ENCODE peak calls at places on chromosomes 1 and 21, in six cellular contexts. T, M, K, W, G and Y are unnamed samples. For H3K4me1, the result is how much of the 10 kb centered on the place peaks cover.

GRCh38 chr21:45080639-45081414 is 6.4 kb downstream of the ADARB1 start:
- DNase-seq in T (no peak), M (peak), K (peak), W (no peak), G (no peak), Y (no peak)

GRCh38 chr1:26225033-26225831 is 8.8 kb upstream of the CEP85 start:
- DNase-seq in T (peak), M (no peak), K (peak), W (no peak), G (peak), Y (peak)

GRCh38 chr21:15275615-15276228 is 210.9 kb upstream of the NRIP1 start:
- DNase-seq in T (no peak), M (no peak), K (no peak), W (no peak), G (no peak), Y (no peak)

GRCh38 chr1:201883786-201884185 is 4.9 kb upstream of the SHISA4 start:
- DNase-seq in T (no peak), M (peak), K (peak), W (no peak), G (peak), Y (no peak)

GRCh38 chr1:67732750-67733151 is 47.8 kb downstream of the GADD45A start:
- DNase-seq in T (no peak), M (peak), K (peak), W (no peak), G (no peak), Y (no peak)

GRCh38 chr1:31875636-31876236 is 59.9 kb upstream of the SPOCD1 start:
- DNase-seq in T (no peak), M (no peak), K (no peak), W (no peak), G (no peak), Y (no peak)

GRCh38 chr1:84086189-84086588 is 57.9 kb upstream of the PRKACB start:
- DNase-seq in T (peak), M (no peak), K (no peak), W (no peak), G (peak), Y (no peak)

GRCh38 chr21:43893536-43894205 is 28.6 kb downstream of the AGPAT3 start:
- DNase-seq in T (no peak), M (no peak), K (no peak), W (no peak), G (no peak), Y (no peak)

GRCh38 chr1:72009756-72010441 is 272.4 kb downstream of the NEGR1 start:
- DNase-seq in T (no peak), M (no peak), K (peak), W (no peak), G (no peak), Y (no peak)

GRCh38 chr1:12168451-12169160 is 1.8 kb downstream of the TNFRSF1B start:
- DNase-seq in T (no peak), M (no peak), K (no peak), W (no peak), G (no peak), Y (no peak)

GRCh38 chr1:74641876-74642275 is 31.7 kb downstream of the ERICH3 start:
- DNase-seq in T (no peak), M (no peak), K (no peak), W (no peak), G (no peak), Y (no peak)

GRCh38 chr1:117655220-117655577 is 49.4 kb downstream of the TENT5C start:
- DNase-seq in T (no peak), M (peak), K (no peak), W (no peak), G (peak), Y (no peak)

GRCh38 chr1:33455537-33456301 is 16.7 kb upstream of the ZSCAN20 start:
- DNase-seq in T (peak), M (peak), K (peak), W (no peak), G (peak), Y (peak)

GRCh38 chr1:90919900-90920299 is 101.9 kb downstream of the ZNF644 start:
- DNase-seq in T (no peak), M (peak), K (no peak), W (no peak), G (no peak), Y (no peak)

GRCh38 chr1:209116705-209117104 is 466.8 kb upstream of the CAMK1G start:
- DNase-seq in T (no peak), M (no peak), K (no peak), W (no peak), G (no peak), Y (no peak)

GRCh38 chr21:44755227-44755626 is 43.9 kb upstream of the TSPEAR start:
- DNase-seq in T (no peak), M (no peak), K (peak), W (no peak), G (no peak), Y (no peak)

GRCh38 chr1:84225636-84226035 is 75.9 kb upstream of the SAMD13 start:
- DNase-seq in T (no peak), M (no peak), K (peak), W (no peak), G (no peak), Y (no peak)

GRCh38 chr1:184650177-184650866 is 104.3 kb downstream of the EDEM3 start:
- DNase-seq in T (no peak), M (no peak), K (no peak), W (no peak), G (no peak), Y (no peak)

GRCh38 chr1:176205322-176205914 is 1.7 kb downstream of the COP1 start:
- DNase-seq in T (no peak), M (peak), K (peak), W (no peak), G (no peak), Y (no peak)

GRCh38 chr1:50610563-50610962 is 187.3 kb upstream of the DMRTA2 start:
- DNase-seq in T (no peak), M (no peak), K (no peak), W (no peak), G (no peak), Y (no peak)

GRCh38 chr1:59670662-59671061 is 144.1 kb upstream of the HOOK1 start:
- DNase-seq in T (no peak), M (no peak), K (no peak), W (no peak), G (no peak), Y (no peak)

GRCh38 chr1:9224664-9225410 is 9.7 kb upstream of the H6PD start:
- DNase-seq in T (no peak), M (no peak), K (no peak), W (no peak), G (no peak), Y (no peak)

GRCh38 chr1:230966358-230966873 is 12.2 kb downstream of the TTC13 start:
- DNase-seq in T (no peak), M (no peak), K (no peak), W (no peak), G (no peak), Y (no peak)

GRCh38 chr1:234987415-234988159 is 141.1 kb downstream of the TOMM20 start:
- DNase-seq in T (no peak), M (peak), K (peak), W (peak), G (peak), Y (no peak)

GRCh38 chr1:243251544-243251943 is 3.5 kb downstream of the CEP170 start:
- DNase-seq in T (no peak), M (no peak), K (no peak), W (no peak), G (no peak), Y (no peak)

GRCh38 chr1:11615109-11615508 is 39.1 kb downstream of the FBXO2 start:
- DNase-seq in T (no peak), M (no peak), K (no peak), W (no peak), G (no peak), Y (no peak)

GRCh38 chr1:92191726-92192125 is 26.0 kb upstream of the C1orf146 start:
- DNase-seq in T (no peak), M (no peak), K (no peak), W (no peak), G (no peak), Y (no peak)

GRCh38 chr1:54125671-54126070 is 27.1 kb downstream of the CDCP2 start:
- DNase-seq in T (no peak), M (peak), K (peak), W (no peak), G (peak), Y (no peak)

GRCh38 chr1:185317886-185318310 is 855 bp upstream of the IVNS1ABP start:
- DNase-seq in T (no peak), M (no peak), K (no peak), W (no peak), G (peak), Y (peak)

GRCh38 chr1:227731241-227731677 is 3.8 kb downstream of the JMJD4 start:
- DNase-seq in T (no peak), M (no peak), K (no peak), W (no peak), G (peak), Y (no peak)

GRCh38 chr1:189619682-189620332 is 857.9 kb downstream of the BRINP3 start:
- DNase-seq in T (no peak), M (peak), K (peak), W (no peak), G (no peak), Y (no peak)

GRCh38 chr1:64055310-64055709 is 148.1 kb upstream of the UBE2U start:
- DNase-seq in T (no peak), M (no peak), K (no peak), W (no peak), G (no peak), Y (no peak)

GRCh38 chr1:218967254-218967653 is 206.4 kb upstream of the LYPLAL1 start:
- DNase-seq in T (no peak), M (no peak), K (no peak), W (no peak), G (no peak), Y (no peak)

DNA sequence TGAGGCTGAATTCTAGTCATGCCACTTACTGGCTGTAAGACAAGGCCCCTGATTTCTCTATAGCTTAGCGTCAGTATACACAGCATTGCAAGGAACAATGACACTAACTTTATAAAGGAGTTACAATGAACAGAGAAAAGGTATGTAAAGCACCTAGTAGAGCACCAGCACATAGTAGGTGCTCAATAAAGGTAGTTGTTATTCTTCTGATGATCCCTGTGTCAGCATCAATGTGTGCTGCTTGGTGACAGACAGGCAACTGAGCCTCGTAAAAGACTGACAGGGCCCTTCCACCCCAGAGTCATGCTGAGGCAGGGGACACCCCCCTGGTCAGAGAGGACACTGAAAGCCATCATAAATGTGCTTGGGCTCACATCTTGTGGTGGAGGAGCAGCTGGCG is 43.3 kb downstream of the GRHL3 start:
- DNase-seq in T (no peak), M (no peak), K (no peak), W (no peak), G (no peak), Y (no peak)
- H3K4me1 ChIP-seq in T (under half), M (under half), K (under half), W (under half), G (under half), Y (under half)

DNA sequence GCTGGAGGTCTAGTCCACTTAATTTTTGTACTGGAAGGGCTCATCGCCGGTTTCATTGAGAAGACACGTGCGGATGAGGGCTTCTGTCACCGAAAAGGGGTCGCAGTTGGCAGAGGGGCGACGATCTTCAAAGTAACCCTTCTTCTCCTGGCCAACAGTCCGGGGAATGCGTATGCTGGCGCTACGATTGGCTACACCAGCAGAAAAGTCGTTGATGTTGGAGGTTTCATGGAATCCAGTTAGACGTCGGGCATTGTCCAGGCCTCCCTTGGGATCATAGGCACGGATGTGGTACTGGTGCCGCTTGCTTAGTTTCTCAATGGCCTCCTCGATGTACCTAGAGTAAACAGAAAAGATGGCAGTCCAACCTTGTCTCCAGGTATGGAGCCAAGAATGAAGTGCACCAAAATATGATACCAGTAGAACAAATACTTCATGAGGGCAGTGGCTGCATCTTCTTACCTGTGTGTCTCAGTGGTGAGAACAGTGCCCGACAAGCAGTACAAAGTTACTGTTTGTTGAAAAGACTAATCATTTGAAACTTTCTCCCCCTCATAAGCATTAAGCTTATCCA is 7.1 kb downstream of the GLUL start:
- DNase-seq in T (no peak), M (no peak), K (no peak), W (no peak), G (no peak), Y (no peak)
- H3K4me1 ChIP-seq in T (under half), M (under half), K (under half), W (under half), G (under half), Y (under half)

GRCh38 chr1:40382110-40382464 is 8.6 kb downstream of the SMAP2 start:
- DNase-seq in T (no peak), M (no peak), K (no peak), W (no peak), G (no peak), Y (no peak)
- H3K4me1 ChIP-seq in T (half or more), M (under half), K (under half), W (under half), G (half or more), Y (half or more)

GRCh38 chr1:14328687-14329086 is 269.8 kb upstream of the KAZN start:
- DNase-seq in T (no peak), M (no peak), K (no peak), W (no peak), G (no peak), Y (no peak)
- H3K4me1 ChIP-seq in T (under half), M (under half), K (under half), W (under half), G (under half), Y (under half)

GRCh38 chr1:113934006-113934405 is 4.9 kb downstream of the HIPK1 start:
- DNase-seq in T (no peak), M (no peak), K (no peak), W (no peak), G (no peak), Y (no peak)
- H3K4me1 ChIP-seq in T (half or more), M (under half), K (under half), W (under half), G (half or more), Y (half or more)

DNA sequence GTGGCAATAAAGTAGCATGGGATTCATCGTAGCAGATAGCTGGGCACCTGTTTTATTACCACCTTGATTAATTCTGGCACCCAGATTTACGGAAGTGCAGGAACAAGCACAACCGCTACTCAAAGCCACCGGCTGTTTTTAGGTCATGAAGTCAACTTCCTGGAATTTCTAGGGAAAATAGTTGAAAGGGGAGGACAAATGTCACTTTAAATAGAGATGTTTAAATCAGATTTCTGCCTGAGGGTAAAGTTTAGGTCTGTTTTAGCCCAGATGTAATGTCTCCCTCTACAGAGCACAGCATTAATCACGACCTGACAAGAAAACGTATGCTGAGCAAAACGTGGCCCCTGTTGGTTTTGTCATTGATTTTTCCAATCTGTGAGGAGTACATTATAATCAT is 8.0 kb downstream of the ADGRL2 start:
- DNase-seq in T (no peak), M (no peak), K (no peak), W (no peak), G (peak), Y (no peak)
- H3K4me1 ChIP-seq in T (under half), M (under half), K (under half), W (under half), G (under half), Y (under half)

GRCh38 chr1:55200667-55201066 is 14.5 kb downstream of the USP24 start:
- DNase-seq in T (no peak), M (no peak), K (no peak), W (no peak), G (no peak), Y (no peak)

GRCh38 chr1:55206210-55206609 is 9.0 kb downstream of the USP24 start:
- DNase-seq in T (no peak), M (no peak), K (no peak), W (no peak), G (no peak), Y (no peak)

GRCh38 chr1:55204997-55205396 is 10.2 kb downstream of the USP24 start:
- DNase-seq in T (no peak), M (no peak), K (peak), W (no peak), G (no peak), Y (no peak)

GRCh38 chr1:55198044-55198443 is 17.1 kb downstream of the USP24 start:
- DNase-seq in T (no peak), M (no peak), K (no peak), W (no peak), G (no peak), Y (no peak)

GRCh38 chr1:55203064-55203463 is 12.1 kb downstream of the USP24 start:
- DNase-seq in T (no peak), M (no peak), K (no peak), W (no peak), G (no peak), Y (no peak)
- H3K4me1 ChIP-seq in T (under half), M (under half), K (under half), W (under half), G (under half), Y (half or more)

GRCh38 chr1:239987103-239987745 is 104.5 kb upstream of the FMN2 start:
- DNase-seq in T (no peak), M (peak), K (peak), W (no peak), G (peak), Y (no peak)
- H3K4me1 ChIP-seq in T (under half), M (under half), K (under half), W (under half), G (under half), Y (under half)

DNA sequence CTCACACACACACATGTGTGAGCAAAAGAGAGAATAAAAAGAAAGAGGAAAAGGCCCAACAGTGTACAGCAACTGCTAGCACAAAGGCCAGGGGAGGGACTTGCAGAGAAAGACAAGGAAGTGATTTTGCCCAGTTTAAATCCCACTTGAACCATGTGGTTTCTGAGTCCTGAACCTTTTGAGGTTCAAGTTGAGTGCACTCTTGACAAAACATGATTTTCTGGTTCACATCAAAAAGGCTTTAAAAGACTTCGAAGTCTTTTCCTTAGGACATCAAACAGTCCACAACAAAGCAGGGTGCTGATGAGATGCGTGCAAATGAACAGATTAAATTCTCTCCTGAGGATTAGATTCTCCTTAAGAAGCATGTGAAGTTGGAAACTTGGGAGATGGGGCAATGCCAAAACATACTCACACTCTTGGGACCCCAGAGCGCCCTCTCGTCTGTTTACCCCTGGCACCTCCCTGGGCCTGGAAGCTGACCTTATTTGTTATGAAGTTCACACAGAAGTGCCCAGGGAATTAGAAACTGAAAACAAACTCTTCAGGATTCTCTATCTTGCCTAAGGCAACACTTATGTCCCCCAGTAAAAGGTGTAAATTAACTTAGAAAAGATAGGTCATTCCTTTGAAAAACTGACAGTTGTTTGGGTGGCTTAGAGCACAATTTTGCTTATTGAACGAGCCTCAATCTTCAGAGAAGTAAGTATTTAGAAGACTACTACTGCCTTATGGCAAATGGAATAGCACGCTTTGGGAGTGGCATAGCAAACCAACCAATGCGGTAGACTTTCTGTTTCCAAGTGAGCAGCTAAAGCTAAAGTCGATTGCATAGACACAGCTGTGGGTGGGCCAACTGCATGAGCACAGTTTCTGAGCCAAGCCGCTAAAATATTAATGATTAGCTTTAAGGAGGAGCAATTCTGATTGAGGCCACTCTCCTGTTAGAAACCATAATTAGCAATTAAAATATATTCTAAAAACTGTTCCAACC is 31.6 kb downstream of the RNF220 start:
- DNase-seq in T (no peak), M (no peak), K (no peak), W (no peak), G (peak), Y (no peak)
- H3K4me1 ChIP-seq in T (under half), M (under half), K (under half), W (under half), G (under half), Y (under half)